ENCODE peak calls at places on chromosomes 3 and 15, in six cellular contexts. One of them, this sample, is unnamed.

GRCh38 chr3:149010966-149011365 is 19.6 kb downstream of the GYG1 start:
- DNase-seq in GM20000: no peak
- DNase-seq in GM03348: no peak
- DNase-seq in sigmoid colon: no peak
- DNase-seq in T-helper 22 cell: no peak
- DNase-seq in GF-D8: no peak
- DNase-seq in this sample: no peak

GRCh38 chr3:84108442-84108971 is 850.3 kb upstream of the CADM2 start:
- DNase-seq in GM20000: no peak
- DNase-seq in GM03348: no peak
- DNase-seq in sigmoid colon: no peak
- DNase-seq in T-helper 22 cell: no peak
- DNase-seq in GF-D8: no peak
- DNase-seq in this sample: peak

GRCh38 chr15:99279290-99279689 is 28.0 kb downstream of the LRRC28 start:
- DNase-seq in GM20000: no peak
- DNase-seq in GM03348: no peak
- DNase-seq in sigmoid colon: no peak
- DNase-seq in T-helper 22 cell: no peak
- DNase-seq in GF-D8: peak
- DNase-seq in this sample: no peak

GRCh38 chr3:72044231-72044935 is 259.4 kb upstream of the PROK2 start:
- DNase-seq in GM20000: no peak
- DNase-seq in GM03348: peak
- DNase-seq in sigmoid colon: no peak
- DNase-seq in T-helper 22 cell: no peak
- DNase-seq in GF-D8: no peak
- DNase-seq in this sample: peak

GRCh38 chr3:108538083-108538482 is 27.7 kb upstream of the MYH15 start:
- DNase-seq in GM20000: no peak
- DNase-seq in GM03348: no peak
- DNase-seq in sigmoid colon: no peak
- DNase-seq in T-helper 22 cell: no peak
- DNase-seq in GF-D8: peak
- DNase-seq in this sample: no peak

GRCh38 chr15:80645494-80646065 is 49.5 kb upstream of the ABHD17C start:
- DNase-seq in GM20000: no peak
- DNase-seq in GM03348: no peak
- DNase-seq in sigmoid colon: no peak
- DNase-seq in T-helper 22 cell: no peak
- DNase-seq in GF-D8: no peak
- DNase-seq in this sample: peak

GRCh38 chr15:53759333-53759975 is at the start of gene WDR72:
- DNase-seq in GM20000: peak
- DNase-seq in GM03348: peak
- DNase-seq in sigmoid colon: no peak
- DNase-seq in T-helper 22 cell: no peak
- DNase-seq in GF-D8: no peak
- DNase-seq in this sample: no peak

GRCh38 chr3:46829699-46830208 is 33.5 kb downstream of the MYL3 start:
- DNase-seq in GM20000: peak
- DNase-seq in GM03348: no peak
- DNase-seq in sigmoid colon: no peak
- DNase-seq in T-helper 22 cell: no peak
- DNase-seq in GF-D8: no peak
- DNase-seq in this sample: no peak

GRCh38 chr3:12752111-12752510 is 6.9 kb downstream of the TMEM40 start:
- DNase-seq in GM20000: no peak
- DNase-seq in GM03348: no peak
- DNase-seq in sigmoid colon: no peak
- DNase-seq in T-helper 22 cell: no peak
- DNase-seq in GF-D8: no peak
- DNase-seq in this sample: peak

GRCh38 chr3:47664519-47664918 is 85.9 kb upstream of the CSPG5 start:
- DNase-seq in GM20000: no peak
- DNase-seq in GM03348: peak
- DNase-seq in sigmoid colon: no peak
- DNase-seq in T-helper 22 cell: no peak
- DNase-seq in GF-D8: no peak
- DNase-seq in this sample: peak

GRCh38 chr3:12120374-12121140 is 38.2 kb downstream of the TIMP4 start:
- DNase-seq in GM20000: no peak
- DNase-seq in GM03348: no peak
- DNase-seq in sigmoid colon: no peak
- DNase-seq in T-helper 22 cell: no peak
- DNase-seq in GF-D8: no peak
- DNase-seq in this sample: no peak

GRCh38 chr15:58179206-58179605 is 41.0 kb downstream of the AQP9 start:
- DNase-seq in GM20000: no peak
- DNase-seq in GM03348: no peak
- DNase-seq in sigmoid colon: no peak
- DNase-seq in T-helper 22 cell: no peak
- DNase-seq in GF-D8: no peak
- DNase-seq in this sample: peak

GRCh38 chr3:129829640-129830039 is 63.9 kb downstream of the TMCC1 start:
- DNase-seq in GM20000: peak
- DNase-seq in GM03348: peak
- DNase-seq in sigmoid colon: no peak
- DNase-seq in T-helper 22 cell: no peak
- DNase-seq in GF-D8: peak
- DNase-seq in this sample: peak

GRCh38 chr3:143601738-143602480 is 246.4 kb downstream of the SLC9A9 start:
- DNase-seq in GM20000: no peak
- DNase-seq in GM03348: no peak
- DNase-seq in sigmoid colon: peak
- DNase-seq in T-helper 22 cell: no peak
- DNase-seq in GF-D8: no peak
- DNase-seq in this sample: peak

GRCh38 chr15:79432345-79433311 is 492 bp downstream of the MINAR1 start:
- DNase-seq in GM20000: no peak
- DNase-seq in GM03348: no peak
- DNase-seq in sigmoid colon: no peak
- DNase-seq in T-helper 22 cell: no peak
- DNase-seq in GF-D8: no peak
- DNase-seq in this sample: peak

GRCh38 chr3:182837855-182838454 is 44.7 kb downstream of the ATP11B start:
- DNase-seq in GM20000: no peak
- DNase-seq in GM03348: peak
- DNase-seq in sigmoid colon: no peak
- DNase-seq in T-helper 22 cell: no peak
- DNase-seq in GF-D8: no peak
- DNase-seq in this sample: peak

GRCh38 chr3:30667250-30667585 is 60.8 kb downstream of the TGFBR2 start:
- DNase-seq in GM20000: no peak
- DNase-seq in GM03348: no peak
- DNase-seq in sigmoid colon: no peak
- DNase-seq in T-helper 22 cell: no peak
- DNase-seq in GF-D8: no peak
- DNase-seq in this sample: no peak

GRCh38 chr3:197335428-197336132 is 37.2 kb upstream of the DLG1 start:
- DNase-seq in GM20000: no peak
- DNase-seq in GM03348: no peak
- DNase-seq in sigmoid colon: no peak
- DNase-seq in T-helper 22 cell: no peak
- DNase-seq in GF-D8: no peak
- DNase-seq in this sample: no peak

GRCh38 chr3:141926929-141927328 is 50.5 kb downstream of the ATP1B3 start:
- DNase-seq in GM20000: no peak
- DNase-seq in GM03348: no peak
- DNase-seq in sigmoid colon: no peak
- DNase-seq in T-helper 22 cell: no peak
- DNase-seq in GF-D8: no peak
- DNase-seq in this sample: no peak

GRCh38 chr3:150315711-150316110 is 92.4 kb upstream of the TSC22D2 start:
- DNase-seq in GM20000: no peak
- DNase-seq in GM03348: no peak
- DNase-seq in sigmoid colon: no peak
- DNase-seq in T-helper 22 cell: no peak
- DNase-seq in GF-D8: no peak
- DNase-seq in this sample: no peak

GRCh38 chr3:44988073-44988472 is 12.0 kb downstream of the EXOSC7 start:
- DNase-seq in GM20000: no peak
- DNase-seq in GM03348: peak
- DNase-seq in sigmoid colon: no peak
- DNase-seq in T-helper 22 cell: no peak
- DNase-seq in GF-D8: no peak
- DNase-seq in this sample: peak

GRCh38 chr3:99925584-99925983 is 107.9 kb downstream of the CMSS1 start:
- DNase-seq in GM20000: no peak
- DNase-seq in GM03348: peak
- DNase-seq in sigmoid colon: peak
- DNase-seq in T-helper 22 cell: no peak
- DNase-seq in GF-D8: no peak
- DNase-seq in this sample: peak

GRCh38 chr15:70241561-70242320 is 144.0 kb upstream of the TLE3 start:
- DNase-seq in GM20000: no peak
- DNase-seq in GM03348: no peak
- DNase-seq in sigmoid colon: peak
- DNase-seq in T-helper 22 cell: no peak
- DNase-seq in GF-D8: no peak
- DNase-seq in this sample: no peak

GRCh38 chr15:67512140-67512539 is 8.8 kb upstream of the C15orf61 start:
- DNase-seq in GM20000: no peak
- DNase-seq in GM03348: no peak
- DNase-seq in sigmoid colon: no peak
- DNase-seq in T-helper 22 cell: no peak
- DNase-seq in GF-D8: no peak
- DNase-seq in this sample: no peak

GRCh38 chr15:57329582-57330367 is 46.5 kb upstream of the CGNL1 start:
- DNase-seq in GM20000: no peak
- DNase-seq in GM03348: no peak
- DNase-seq in sigmoid colon: no peak
- DNase-seq in T-helper 22 cell: no peak
- DNase-seq in GF-D8: peak
- DNase-seq in this sample: no peak

GRCh38 chr15:69509131-69509530 is 56.5 kb downstream of the RPLP1 start:
- DNase-seq in GM20000: no peak
- DNase-seq in GM03348: no peak
- DNase-seq in sigmoid colon: no peak
- DNase-seq in T-helper 22 cell: no peak
- DNase-seq in GF-D8: no peak
- DNase-seq in this sample: peak

GRCh38 chr15:48222627-48223026 is 16.5 kb downstream of the SLC12A1 start:
- DNase-seq in GM20000: no peak
- DNase-seq in GM03348: no peak
- DNase-seq in sigmoid colon: no peak
- DNase-seq in T-helper 22 cell: no peak
- DNase-seq in GF-D8: no peak
- DNase-seq in this sample: no peak

GRCh38 chr3:146504546-146505197 is 35.3 kb upstream of the PLSCR2 start:
- DNase-seq in GM20000: no peak
- DNase-seq in GM03348: no peak
- DNase-seq in sigmoid colon: no peak
- DNase-seq in T-helper 22 cell: no peak
- DNase-seq in GF-D8: no peak
- DNase-seq in this sample: peak

GRCh38 chr3:127655641-127656040 is 17.1 kb upstream of the ABTB1 start:
- DNase-seq in GM20000: no peak
- DNase-seq in GM03348: peak
- DNase-seq in sigmoid colon: no peak
- DNase-seq in T-helper 22 cell: no peak
- DNase-seq in GF-D8: no peak
- DNase-seq in this sample: peak

This sample was measured in cardiac fibroblast.